ENCODE peak calls at places on chromosomes 6 and 20, in ten cellular contexts. One of them, this sample, is unnamed.

GRCh38 chr6:135325624-135326424 is 144.7 kb downstream of the MYB start:
- DNase-seq in fibroblast of pulmonary artery: peak; percentile 44
- DNase-seq in GF-D8: peak; percentile 79
- DNase-seq in Right ventricle myocardium superior: no peak
- DNase-seq in iPS DF 19.7: no peak
- DNase-seq in naive thymus-derived CD8-positive, alpha-beta T cell: no peak
- DNase-seq in psoas muscle: no peak
- DNase-seq in mesothelial cell of epicardium: no peak
- DNase-seq in PC-3: no peak
- DNase-seq in NCI-H2029 treated with DMSO at 0.1 percent for 48 hours: no peak
- DNase-seq in this sample: no peak

GRCh38 chr20:56788671-56789610 is 159.8 kb downstream of the TFAP2C start:
- DNase-seq in psoas muscle: no peak
- DNase-seq in fibroblast of pulmonary artery: peak; percentile 61
- DNase-seq in Right ventricle myocardium superior: no peak
- DNase-seq in naive thymus-derived CD8-positive, alpha-beta T cell: no peak
- DNase-seq in PC-3: peak; percentile 77
- DNase-seq in mesothelial cell of epicardium: no peak
- DNase-seq in iPS DF 19.7: no peak
- DNase-seq in GF-D8: no peak
- DNase-seq in NCI-H2029 treated with DMSO at 0.1 percent for 48 hours: no peak
- DNase-seq in this sample: no peak

GRCh38 chr20:20664795-20665194 is 47.6 kb downstream of the RALGAPA2 start:
- DNase-seq in psoas muscle: no peak
- DNase-seq in NCI-H2029 treated with DMSO at 0.1 percent for 48 hours: peak; percentile 49
- DNase-seq in fibroblast of pulmonary artery: peak; percentile 49
- DNase-seq in mesothelial cell of epicardium: no peak
- DNase-seq in PC-3: peak; percentile 56
- DNase-seq in Right ventricle myocardium superior: no peak
- DNase-seq in iPS DF 19.7: no peak
- DNase-seq in GF-D8: peak; percentile 29
- DNase-seq in naive thymus-derived CD8-positive, alpha-beta T cell: no peak
- DNase-seq in this sample: peak; percentile 52

GRCh38 chr6:42251911-42252637 is 34.4 kb upstream of the MRPS10 start:
- DNase-seq in naive thymus-derived CD8-positive, alpha-beta T cell: no peak
- DNase-seq in iPS DF 19.7: no peak
- DNase-seq in fibroblast of pulmonary artery: peak; percentile 69
- DNase-seq in mesothelial cell of epicardium: no peak
- DNase-seq in GF-D8: no peak
- DNase-seq in Right ventricle myocardium superior: peak; percentile 85
- DNase-seq in NCI-H2029 treated with DMSO at 0.1 percent for 48 hours: peak; percentile 68
- DNase-seq in PC-3: no peak
- DNase-seq in psoas muscle: peak; percentile 62
- DNase-seq in this sample: peak; percentile 60

GRCh38 chr6:170229851-170230519 is 60.9 kb downstream of the DLL1 start:
- DNase-seq in iPS DF 19.7: no peak
- DNase-seq in naive thymus-derived CD8-positive, alpha-beta T cell: no peak
- DNase-seq in Right ventricle myocardium superior: peak; percentile 30
- DNase-seq in PC-3: no peak
- DNase-seq in NCI-H2029 treated with DMSO at 0.1 percent for 48 hours: no peak
- DNase-seq in mesothelial cell of epicardium: no peak
- DNase-seq in fibroblast of pulmonary artery: no peak
- DNase-seq in GF-D8: no peak
- DNase-seq in psoas muscle: no peak
- DNase-seq in this sample: no peak

GRCh38 chr6:2209226-2209809 is 36.1 kb downstream of the GMDS start:
- DNase-seq in psoas muscle: no peak
- DNase-seq in NCI-H2029 treated with DMSO at 0.1 percent for 48 hours: peak; percentile 92
- DNase-seq in Right ventricle myocardium superior: no peak
- DNase-seq in iPS DF 19.7: no peak
- DNase-seq in fibroblast of pulmonary artery: peak; percentile 44
- DNase-seq in mesothelial cell of epicardium: no peak
- DNase-seq in PC-3: peak; percentile 88
- DNase-seq in GF-D8: no peak
- DNase-seq in naive thymus-derived CD8-positive, alpha-beta T cell: no peak
- DNase-seq in this sample: peak; percentile 45

GRCh38 chr6:31086788-31087440 is 25.5 kb downstream of the C6orf15 start:
- DNase-seq in fibroblast of pulmonary artery: peak; percentile 50
- DNase-seq in Right ventricle myocardium superior: no peak
- DNase-seq in mesothelial cell of epicardium: no peak
- DNase-seq in NCI-H2029 treated with DMSO at 0.1 percent for 48 hours: no peak
- DNase-seq in naive thymus-derived CD8-positive, alpha-beta T cell: no peak
- DNase-seq in psoas muscle: no peak
- DNase-seq in GF-D8: no peak
- DNase-seq in PC-3: peak; percentile 36
- DNase-seq in iPS DF 19.7: no peak
- DNase-seq in this sample: peak; percentile 61

GRCh38 chr6:17022604-17023003 is 79.2 kb upstream of the STMND1 start:
- DNase-seq in mesothelial cell of epicardium: no peak
- DNase-seq in psoas muscle: no peak
- DNase-seq in Right ventricle myocardium superior: no peak
- DNase-seq in iPS DF 19.7: no peak
- DNase-seq in naive thymus-derived CD8-positive, alpha-beta T cell: no peak
- DNase-seq in GF-D8: no peak
- DNase-seq in PC-3: no peak
- DNase-seq in NCI-H2029 treated with DMSO at 0.1 percent for 48 hours: no peak
- DNase-seq in fibroblast of pulmonary artery: no peak
- DNase-seq in this sample: no peak

GRCh38 chr20:18377896-18378481 is 88.8 kb downstream of the DZANK1 start:
- DNase-seq in fibroblast of pulmonary artery: no peak
- DNase-seq in naive thymus-derived CD8-positive, alpha-beta T cell: no peak
- DNase-seq in Right ventricle myocardium superior: no peak
- DNase-seq in NCI-H2029 treated with DMSO at 0.1 percent for 48 hours: no peak
- DNase-seq in GF-D8: no peak
- DNase-seq in iPS DF 19.7: no peak
- DNase-seq in mesothelial cell of epicardium: no peak
- DNase-seq in psoas muscle: no peak
- DNase-seq in PC-3: no peak
- DNase-seq in this sample: no peak

GRCh38 chr6:31780507-31781243 is 3.5 kb upstream of the VWA7 start:
- DNase-seq in mesothelial cell of epicardium: no peak
- DNase-seq in NCI-H2029 treated with DMSO at 0.1 percent for 48 hours: no peak
- DNase-seq in GF-D8: no peak
- DNase-seq in iPS DF 19.7: no peak
- DNase-seq in Right ventricle myocardium superior: no peak
- DNase-seq in fibroblast of pulmonary artery: no peak
- DNase-seq in psoas muscle: no peak
- DNase-seq in PC-3: no peak
- DNase-seq in naive thymus-derived CD8-positive, alpha-beta T cell: no peak
- DNase-seq in this sample: no peak

GRCh38 chr6:20069130-20069529 is 143.1 kb downstream of the MBOAT1 start:
- DNase-seq in iPS DF 19.7: no peak
- DNase-seq in GF-D8: no peak
- DNase-seq in PC-3: no peak
- DNase-seq in NCI-H2029 treated with DMSO at 0.1 percent for 48 hours: no peak
- DNase-seq in mesothelial cell of epicardium: no peak
- DNase-seq in psoas muscle: no peak
- DNase-seq in Right ventricle myocardium superior: no peak
- DNase-seq in naive thymus-derived CD8-positive, alpha-beta T cell: no peak
- DNase-seq in fibroblast of pulmonary artery: no peak
- DNase-seq in this sample: no peak

This sample was measured in astrocyte of the hippocampus.